ENCODE peak calls at places on chromosomes 5 and 9, in four cellular contexts. Z is HFFc6, C is nephron progenitor cell, Y is activated gamma-delta T cell treated with Interleukin-2 at 50 U/mL for 16 hours. O is an unnamed sample.

GRCh38 chr5:76406567-76407155 is 3.6 kb downstream of the IQGAP2 start:
- DNase-seq in Z (no peak), C (no peak), Y (no peak), O (no peak)

GRCh38 chr9:129759804-129760502 is 7.1 kb upstream of the PTGES start:
- DNase-seq in Z (no peak), C (no peak), Y (no peak), O (no peak)

GRCh38 chr5:79694652-79695051 is 5.0 kb downstream of the CMYA5 start:
- DNase-seq in Z (no peak), C (no peak), Y (no peak), O (no peak)

GRCh38 chr5:146079695-146080361 is 25.5 kb downstream of the PLAC8L1 start:
- DNase-seq in Z (no peak), C (no peak), Y (no peak), O (peak; percentile 81)

GRCh38 chr5:138439537-138440225 is 824 bp downstream of the REEP2 start:
- DNase-seq in Z (no peak), C (peak; percentile 37), Y (no peak), O (peak; percentile 7)

GRCh38 chr5:89282832-89283510 is 400.0 kb upstream of the MEF2C start:
- DNase-seq in Z (peak; percentile 50), C (no peak), Y (no peak), O (peak; percentile 85)

GRCh38 chr5:143806568-143806967 is 5.4 kb upstream of the HMHB1 start:
- DNase-seq in Z (no peak), C (no peak), Y (no peak), O (no peak)

GRCh38 chr5:147558826-147559225 is 49.0 kb upstream of the DPYSL3 start:
- DNase-seq in Z (peak; percentile 75), C (peak; percentile 27), Y (no peak), O (peak; percentile 90)

GRCh38 chr5:142461028-142461427 is 136.2 kb upstream of the SPRY4 start:
- DNase-seq in Z (no peak), C (no peak), Y (no peak), O (no peak)

GRCh38 chr5:71894091-71894490 is 175.0 kb downstream of the CARTPT start:
- DNase-seq in Z (no peak), C (no peak), Y (no peak), O (no peak)

GRCh38 chr5:24183941-24184340 is 460.8 kb downstream of the CDH10 start:
- DNase-seq in Z (no peak), C (no peak), Y (no peak), O (no peak)

GRCh38 chr9:14215614-14216013 is 98.3 kb downstream of the NFIB start:
- DNase-seq in Z (no peak), C (no peak), Y (no peak), O (no peak)

GRCh38 chr5:16737173-16737572 is 120.4 kb upstream of the RETREG1 start:
- DNase-seq in Z (no peak), C (no peak), Y (no peak), O (no peak)

GRCh38 chr5:66606713-66607112 is 10.5 kb downstream of the MAST4 start:
- DNase-seq in Z (no peak), C (no peak), Y (no peak), O (no peak)

GRCh38 chr9:128551652-128552152 is 685 bp upstream of the SPTAN1 start:
- DNase-seq in Z (no peak), C (no peak), Y (no peak), O (no peak)

GRCh38 chr9:72557549-72557948 is 36.1 kb downstream of the TMC1 start:
- DNase-seq in Z (peak; percentile 90), C (peak; percentile 2), Y (peak; percentile 5), O (peak; percentile 76)

GRCh38 chr5:1961304-1961946 is 78.7 kb upstream of the IRX4 start:
- DNase-seq in Z (no peak), C (no peak), Y (no peak), O (no peak)

GRCh38 chr5:172926008-172926523 is 33.2 kb upstream of the RPL26L1 start:
- DNase-seq in Z (no peak), C (no peak), Y (no peak), O (no peak)

GRCh38 chr9:112051812-112052211 is 123.3 kb downstream of the SUSD1 start:
- DNase-seq in Z (no peak), C (no peak), Y (no peak), O (peak; percentile 72)

GRCh38 chr5:52674815-52675545 is 112.7 kb upstream of the ITGA1 start:
- DNase-seq in Z (peak; percentile 85), C (no peak), Y (no peak), O (peak; percentile 78)

GRCh38 chr5:21238786-21239185 is 1250.8 kb upstream of the CDH18 start:
- DNase-seq in Z (no peak), C (no peak), Y (no peak), O (peak; percentile 26)

GRCh38 chr9:100554935-100555401 is 22.9 kb upstream of the CAVIN4 start:
- DNase-seq in Z (no peak), C (no peak), Y (no peak), O (no peak)

GRCh38 chr9:35367451-35367850 is 122.5 kb upstream of the RUSC2 start:
- DNase-seq in Z (peak; percentile 92), C (no peak), Y (no peak), O (peak; percentile 83)

GRCh38 chr9:114291064-114291474 is 31.8 kb upstream of the ORM1 start:
- DNase-seq in Z (peak; percentile 58), C (peak; percentile 91), Y (peak; percentile 69), O (peak; percentile 75)

O was measured in A172.